ENCODE peak calls at places on chromosomes 4 and X, in seven cellular contexts. H, O, F, Z, N, T and S are unnamed samples. For H3K4me1, the result is how much of the 10 kb centered on the place peaks cover.

GRCh38 chrX:42704454-42704853 is 73.5 kb downstream of the PPP1R2C start:
- DNase-seq in H (no peak), O (no peak), F (no peak), Z (no peak), N (no peak), T (peak), S (no peak)

GRCh38 chrX:149495573-149496071 is 9.5 kb downstream of the IDS start:
- DNase-seq in H (no peak), O (peak), F (no peak), Z (no peak), N (no peak), T (peak), S (no peak)

GRCh38 chrX:133307637-133308485 is 89.7 kb upstream of the TFDP3 start:
- DNase-seq in H (no peak), O (no peak), F (no peak), Z (peak), N (no peak), T (no peak), S (peak)

GRCh38 chr4:60992037-60992436 is 208.1 kb upstream of the ADGRL3 start:
- DNase-seq in H (no peak), O (no peak), F (no peak), Z (no peak), N (no peak), T (peak), S (no peak)

GRCh38 chrX:56314334-56314733 is 82.2 kb downstream of the KLF8 start:
- DNase-seq in H (no peak), O (no peak), F (no peak), Z (no peak), N (no peak), T (no peak), S (no peak)

GRCh38 chr4:4386296-4386735 is 586 bp upstream of the NSG1 start:
- DNase-seq in H (no peak), O (no peak), F (no peak), Z (no peak), N (no peak), T (no peak), S (no peak)

GRCh38 chr4:171846232-171846631 is 33.0 kb downstream of the GALNTL6 start:
- DNase-seq in H (peak), O (peak), F (no peak), Z (no peak), N (peak), T (no peak), S (peak)

GRCh38 chr4:20428410-20429160 is 176.9 kb downstream of the SLIT2 start:
- DNase-seq in H (no peak), O (no peak), F (no peak), Z (no peak), N (no peak), T (peak), S (no peak)

GRCh38 chr4:3232001-3232400 is 17.0 kb upstream of the MSANTD1 start:
- DNase-seq in H (no peak), O (no peak), F (no peak), Z (no peak), N (no peak), T (no peak), S (no peak)

GRCh38 chrX:10254746-10255145 is 98.0 kb downstream of the CLCN4 start:
- DNase-seq in H (no peak), O (no peak), F (peak), Z (no peak), N (no peak), T (no peak), S (no peak)

GRCh38 chr4:112604590-112604989 is 32.1 kb downstream of the ZGRF1 start:
- DNase-seq in H (no peak), O (peak), F (peak), Z (peak), N (peak), T (peak), S (peak)

GRCh38 chrX:154487518-154488290 is 1.3 kb upstream of the UBL4A start:
- DNase-seq in H (no peak), O (no peak), F (no peak), Z (no peak), N (no peak), T (no peak), S (no peak)

GRCh38 chrX:154485150-154486051 is 1.0 kb downstream of the UBL4A start:
- DNase-seq in H (no peak), O (no peak), F (no peak), Z (peak), N (no peak), T (no peak), S (no peak)

GRCh38 chrX:154488336-154489075 is 1.9 kb downstream of the SLC10A3 start:
- DNase-seq in H (no peak), O (no peak), F (no peak), Z (no peak), N (no peak), T (no peak), S (no peak)

GRCh38 chrX:154486052-154486395 is 391 bp downstream of the UBL4A start:
- DNase-seq in H (no peak), O (no peak), F (no peak), Z (no peak), N (peak), T (no peak), S (peak)

DNA sequence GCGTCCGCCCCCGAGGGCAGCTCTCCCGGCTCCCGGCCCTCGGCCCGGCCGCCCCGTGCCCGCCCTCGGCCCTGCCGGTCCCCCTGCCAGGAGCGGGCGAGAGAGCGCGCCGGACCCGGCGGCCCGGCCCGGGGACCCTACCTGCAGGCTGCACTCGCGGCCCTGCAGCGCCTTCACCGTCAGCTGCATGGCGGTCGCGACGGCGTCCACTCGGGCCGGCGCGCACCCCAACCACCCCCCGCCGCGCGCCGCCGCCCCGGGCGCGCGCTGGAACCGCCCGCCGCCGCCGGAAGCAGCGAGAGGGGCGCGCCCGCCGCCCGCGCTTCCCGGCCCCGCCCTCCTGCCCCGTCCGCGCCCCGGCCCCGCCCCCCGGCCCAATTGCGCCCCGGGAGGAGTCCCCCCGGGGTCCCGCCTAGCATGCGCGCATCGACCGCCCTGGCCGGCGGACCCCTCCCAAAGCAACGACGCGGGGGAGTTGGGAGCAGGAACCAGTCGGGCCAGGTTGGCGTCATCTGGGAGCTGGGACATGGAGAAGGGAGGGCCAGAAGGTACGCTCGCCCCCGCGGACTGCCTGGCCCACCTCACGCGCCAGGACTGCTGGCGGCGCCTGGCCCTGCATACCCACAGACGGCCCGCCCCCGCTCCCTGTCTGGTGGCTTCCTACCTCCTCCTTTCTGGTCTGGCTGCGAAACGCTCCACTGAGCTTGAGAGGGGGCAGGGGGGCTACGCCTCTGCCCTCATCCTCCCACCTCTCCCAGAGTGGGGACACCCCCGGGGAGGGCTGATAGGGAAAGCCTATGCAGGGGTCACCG is at the start of gene UBL4A:
- DNase-seq in H (peak), O (peak), F (peak), Z (peak), N (no peak), T (peak), S (peak)
- TF ChIP-seq POLR2A in H (no peak), O (no peak), F (peak), Z (no peak), N (no peak), T (no peak), S (no peak)

GRCh38 chrX:107683124-107683895 is 55.0 kb downstream of the PRPS1 start:
- DNase-seq in H (peak), O (no peak), F (peak), Z (peak), N (peak), T (no peak), S (no peak)

GRCh38 chrX:107683931-107684330 is 55.6 kb downstream of the PRPS1 start:
- DNase-seq in H (no peak), O (no peak), F (no peak), Z (peak), N (no peak), T (no peak), S (no peak)

GRCh38 chrX:107686792-107687191 is 58.5 kb downstream of the PRPS1 start:
- DNase-seq in H (no peak), O (no peak), F (no peak), Z (no peak), N (no peak), T (peak), S (no peak)

GRCh38 chrX:107686026-107686425 is 57.7 kb downstream of the PRPS1 start:
- DNase-seq in H (no peak), O (no peak), F (no peak), Z (no peak), N (no peak), T (no peak), S (no peak)

GRCh38 chrX:107684956-107685385 is 56.7 kb downstream of the PRPS1 start:
- DNase-seq in H (peak), O (no peak), F (peak), Z (peak), N (peak), T (no peak), S (peak)
- H3K4me1 ChIP-seq in H (under half), O (under half), F (under half), Z (under half), N (under half), T (under half), S (under half)

GRCh38 chrX:131985526-131986049 is 37.5 kb upstream of the STK26 start:
- DNase-seq in H (no peak), O (no peak), F (peak), Z (no peak), N (no peak), T (no peak), S (no peak)

GRCh38 chrX:131988236-131988635 is 34.9 kb upstream of the STK26 start:
- DNase-seq in H (no peak), O (no peak), F (no peak), Z (no peak), N (no peak), T (no peak), S (no peak)

GRCh38 chrX:131987252-131987651 is 35.9 kb upstream of the STK26 start:
- DNase-seq in H (no peak), O (no peak), F (no peak), Z (no peak), N (no peak), T (no peak), S (no peak)
- H3K4me3 ChIP-seq in H (no peak), O (no peak), F (no peak), Z (no peak), N (no peak), T (no peak), S (no peak)

DNA sequence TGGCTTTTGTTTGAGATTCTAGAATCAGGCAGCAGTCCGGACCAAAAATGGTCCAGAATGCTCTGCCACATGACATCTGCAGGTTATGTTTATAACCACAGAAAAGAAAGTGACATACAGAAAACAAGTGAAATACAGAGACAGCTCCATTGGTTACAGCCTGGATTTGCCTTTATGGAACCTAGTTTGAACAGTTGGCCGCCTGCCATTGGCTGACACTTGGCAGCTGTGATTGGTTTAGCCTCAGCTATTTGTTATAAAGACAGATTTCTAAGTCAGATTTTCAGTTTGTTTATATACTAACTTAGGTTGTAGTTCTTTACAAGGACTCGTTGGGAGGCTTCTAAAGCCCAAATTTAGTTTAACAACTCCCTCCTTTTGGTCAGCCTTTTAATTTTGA is 40.8 kb upstream of the IL9R start:
- DNase-seq in H (no peak), O (no peak), F (no peak), Z (no peak), N (no peak), T (no peak), S (no peak)
- TF ChIP-seq POLR2A in H (no peak), O (no peak), F (no peak), Z (no peak), N (no peak), T (no peak), S (no peak)

GRCh38 chr4:76498550-76498949 is 63.5 kb downstream of the SHROOM3 start:
- DNase-seq in H (no peak), O (no peak), F (no peak), Z (no peak), N (no peak), T (no peak), S (no peak)
- H3K4me1 ChIP-seq in H (under half), O (under half), F (under half), Z (under half), N (under half), T (under half), S (under half)

GRCh38 chrX:47078129-47079043 is at the start of gene RGN:
- DNase-seq in H (no peak), O (no peak), F (peak), Z (peak), N (no peak), T (no peak), S (peak)
- H3K4me3 ChIP-seq in H (peak), O (no peak), F (peak), Z (peak), N (no peak), T (no peak), S (peak)

GRCh38 chr4:1045193-1045594 is 33.8 kb downstream of the FGFRL1 start:
- DNase-seq in H (no peak), O (no peak), F (no peak), Z (peak), N (no peak), T (no peak), S (peak)

GRCh38 chr4:1042352-1043025 is 31.1 kb downstream of the FGFRL1 start:
- DNase-seq in H (no peak), O (no peak), F (no peak), Z (no peak), N (no peak), T (no peak), S (no peak)

GRCh38 chr4:1043162-1043561 is 31.7 kb downstream of the FGFRL1 start:
- DNase-seq in H (no peak), O (no peak), F (no peak), Z (no peak), N (no peak), T (no peak), S (no peak)

GRCh38 chr4:1044469-1045192 is 33.2 kb downstream of the FGFRL1 start:
- DNase-seq in H (no peak), O (no peak), F (no peak), Z (peak), N (no peak), T (no peak), S (peak)

GRCh38 chr4:1043658-1044468 is 32.4 kb downstream of the FGFRL1 start:
- DNase-seq in H (peak), O (peak), F (no peak), Z (peak), N (peak), T (peak), S (peak)
- TF ChIP-seq POLR2A in H (no peak), O (no peak), F (no peak), Z (no peak), N (no peak), T (peak), S (no peak)

DNA sequence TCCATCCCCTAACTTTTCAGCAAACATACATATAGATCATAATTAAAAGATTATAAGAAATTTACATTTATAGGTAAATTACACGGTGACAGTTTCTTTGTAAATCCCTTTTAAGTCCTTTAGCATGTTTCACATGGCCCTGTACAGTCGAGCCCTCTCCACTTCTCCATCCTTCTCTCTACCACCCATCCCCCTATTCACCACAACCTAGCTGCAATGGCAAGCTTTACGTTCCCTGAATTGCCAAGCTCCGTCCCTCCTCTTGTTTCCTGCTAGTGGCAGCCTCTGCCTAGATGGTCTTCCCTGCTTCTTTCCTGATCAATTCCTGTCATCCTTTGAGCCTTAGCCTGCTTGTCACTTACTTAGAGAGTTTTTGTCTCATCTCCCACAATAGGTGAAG is 116.2 kb downstream of the TMA16 start:
- DNase-seq in H (no peak), O (no peak), F (no peak), Z (no peak), N (no peak), T (no peak), S (no peak)
- H3K4me1 ChIP-seq in H (under half), O (under half), F (under half), Z (under half), N (under half), T (under half), S (under half)